ENCODE peak calls at places on chromosomes 5 and 9, in ten cellular contexts. K is stimulated activated CD4-positive, alpha-beta T cell treated with anti-CD3 and anti-CD28 coated beads, Interleukin-12 subunit alpha, Interleukin-12 subunit beta, amount 100 ng/mL, for 4 hours; R is Caki2; Q is left ventricle myocardium inferior; D is fibroblast of mammary gland; I is HCEC 1CT; W is stomach; X is islet precursor cell; A is HFFc6; C is heart right ventricle. U is an unnamed sample.

GRCh38 chr9:124457887-124458431 is 7.7 kb downstream of the ADGRD2 start:
- DNase-seq in K (no peak), R (no peak), Q (no peak), D (no peak), I (no peak), W (no peak), X (no peak), A (no peak), C (no peak), U (no peak)

GRCh38 chr9:89469003-89469402 is 28.9 kb downstream of the SEMA4D start:
- DNase-seq in K (no peak), R (no peak), Q (no peak), D (no peak), I (no peak), W (no peak), X (no peak), A (no peak), C (no peak), U (no peak)

GRCh38 chr9:128551652-128552152 is 685 bp upstream of the SPTAN1 start:
- DNase-seq in K (no peak), R (peak; percentile 5), Q (no peak), D (no peak), I (no peak), W (no peak), X (no peak), A (no peak), C (no peak), U (no peak)

GRCh38 chr9:26131891-26132290 is 453.6 kb upstream of the TUSC1 start:
- DNase-seq in K (no peak), R (no peak), Q (no peak), D (peak; percentile 59), I (peak; percentile 15), W (no peak), X (no peak), A (peak; percentile 25), C (no peak), U (no peak)

GRCh38 chr9:33791117-33791516 is 4.2 kb upstream of the PRSS3 start:
- DNase-seq in K (no peak), R (peak; percentile 15), Q (no peak), D (peak; percentile 84), I (peak; percentile 74), W (no peak), X (no peak), A (peak; percentile 70), C (no peak), U (no peak)

GRCh38 chr9:71916834-71917534 is 5.5 kb downstream of the C9orf85 start:
- DNase-seq in K (no peak), R (no peak), Q (no peak), D (no peak), I (no peak), W (no peak), X (no peak), A (no peak), C (no peak), U (no peak)

GRCh38 chr9:87249029-87249428 is 248.6 kb upstream of the DAPK1 start:
- DNase-seq in K (no peak), R (no peak), Q (no peak), D (no peak), I (no peak), W (no peak), X (no peak), A (no peak), C (no peak), U (no peak)

GRCh38 chr5:31753700-31754461 is 115.0 kb downstream of the PDZD2 start:
- DNase-seq in K (no peak), R (no peak), Q (no peak), D (no peak), I (no peak), W (no peak), X (no peak), A (no peak), C (no peak), U (no peak)

GRCh38 chr9:26809795-26810194 is 82.8 kb downstream of the CAAP1 start:
- DNase-seq in K (no peak), R (peak; percentile 5), Q (no peak), D (peak; percentile 98), I (peak; percentile 63), W (no peak), X (no peak), A (peak; percentile 50), C (no peak), U (no peak)

GRCh38 chr9:3532158-3532557 is 6.4 kb upstream of the RFX3 start:
- DNase-seq in K (no peak), R (no peak), Q (no peak), D (no peak), I (no peak), W (no peak), X (no peak), A (no peak), C (no peak), U (no peak)